ENCODE peak calls at places on chromosomes 5 and 9, in nine cellular contexts. One of them, this sample, is unnamed.

GRCh38 chr9:7097785-7098420 is 340.1 kb downstream of the KDM4C start:
- DNase-seq in tibial nerve: no peak
- DNase-seq in endodermal cell: no peak
- DNase-seq in GM23338: no peak
- DNase-seq in H9: no peak
- DNase-seq in fibroblast of pulmonary artery: peak
- DNase-seq in progenitor cell of endocrine pancreas: no peak
- DNase-seq in psoas muscle: no peak
- DNase-seq in CD8-positive, alpha-beta T cell: no peak
- DNase-seq in this sample: no peak

GRCh38 chr9:81490605-81491331 is 198.6 kb downstream of the TLE1 start:
- DNase-seq in progenitor cell of endocrine pancreas: no peak
- DNase-seq in psoas muscle: no peak
- DNase-seq in tibial nerve: no peak
- DNase-seq in CD8-positive, alpha-beta T cell: no peak
- DNase-seq in H9: no peak
- DNase-seq in GM23338: no peak
- DNase-seq in fibroblast of pulmonary artery: peak
- DNase-seq in endodermal cell: no peak
- DNase-seq in this sample: no peak

GRCh38 chr5:31285025-31285424 is 91.5 kb downstream of the CDH6 start:
- DNase-seq in tibial nerve: no peak
- DNase-seq in progenitor cell of endocrine pancreas: no peak
- DNase-seq in endodermal cell: no peak
- DNase-seq in psoas muscle: no peak
- DNase-seq in GM23338: no peak
- DNase-seq in H9: no peak
- DNase-seq in fibroblast of pulmonary artery: no peak
- DNase-seq in CD8-positive, alpha-beta T cell: no peak
- DNase-seq in this sample: no peak

GRCh38 chr5:140043508-140043872 is 391 bp upstream of the NRG2 start:
- DNase-seq in GM23338: peak
- DNase-seq in H9: peak
- DNase-seq in progenitor cell of endocrine pancreas: no peak
- DNase-seq in fibroblast of pulmonary artery: no peak
- DNase-seq in endodermal cell: peak
- DNase-seq in tibial nerve: no peak
- DNase-seq in psoas muscle: no peak
- DNase-seq in CD8-positive, alpha-beta T cell: no peak
- DNase-seq in this sample: no peak

GRCh38 chr9:100473271-100474081 is 527 bp downstream of the TMEFF1 start:
- DNase-seq in H9: peak
- DNase-seq in CD8-positive, alpha-beta T cell: peak
- DNase-seq in fibroblast of pulmonary artery: peak
- DNase-seq in endodermal cell: peak
- DNase-seq in tibial nerve: no peak
- DNase-seq in psoas muscle: peak
- DNase-seq in GM23338: peak
- DNase-seq in progenitor cell of endocrine pancreas: peak
- DNase-seq in this sample: peak

GRCh38 chr9:90772381-90772780 is 29.2 kb upstream of the SYK start:
- DNase-seq in psoas muscle: no peak
- DNase-seq in progenitor cell of endocrine pancreas: no peak
- DNase-seq in tibial nerve: no peak
- DNase-seq in GM23338: no peak
- DNase-seq in CD8-positive, alpha-beta T cell: no peak
- DNase-seq in H9: no peak
- DNase-seq in endodermal cell: no peak
- DNase-seq in fibroblast of pulmonary artery: no peak
- DNase-seq in this sample: no peak

GRCh38 chr5:135320718-135321484 is 78.1 kb downstream of the MACROH2A1 start:
- DNase-seq in psoas muscle: no peak
- DNase-seq in tibial nerve: no peak
- DNase-seq in progenitor cell of endocrine pancreas: no peak
- DNase-seq in endodermal cell: peak
- DNase-seq in H9: peak
- DNase-seq in GM23338: no peak
- DNase-seq in fibroblast of pulmonary artery: no peak
- DNase-seq in CD8-positive, alpha-beta T cell: no peak
- DNase-seq in this sample: no peak

GRCh38 chr5:155850411-155850810 is 476.6 kb upstream of the SGCD start:
- DNase-seq in fibroblast of pulmonary artery: no peak
- DNase-seq in progenitor cell of endocrine pancreas: no peak
- DNase-seq in tibial nerve: no peak
- DNase-seq in H9: no peak
- DNase-seq in psoas muscle: no peak
- DNase-seq in CD8-positive, alpha-beta T cell: no peak
- DNase-seq in endodermal cell: no peak
- DNase-seq in GM23338: no peak
- DNase-seq in this sample: no peak

GRCh38 chr5:122313941-122314340 is 1.9 kb downstream of the SNCAIP start:
- DNase-seq in psoas muscle: no peak
- DNase-seq in H9: no peak
- DNase-seq in tibial nerve: no peak
- DNase-seq in fibroblast of pulmonary artery: no peak
- DNase-seq in CD8-positive, alpha-beta T cell: no peak
- DNase-seq in endodermal cell: no peak
- DNase-seq in GM23338: no peak
- DNase-seq in progenitor cell of endocrine pancreas: no peak
- DNase-seq in this sample: no peak

GRCh38 chr9:33719581-33720374 is 75.6 kb upstream of the PRSS3 start:
- DNase-seq in H9: peak
- DNase-seq in psoas muscle: no peak
- DNase-seq in progenitor cell of endocrine pancreas: peak
- DNase-seq in tibial nerve: no peak
- DNase-seq in endodermal cell: peak
- DNase-seq in GM23338: peak
- DNase-seq in fibroblast of pulmonary artery: peak
- DNase-seq in CD8-positive, alpha-beta T cell: peak
- DNase-seq in this sample: peak

GRCh38 chr9:38172601-38173000 is 103.6 kb upstream of the SHB start:
- DNase-seq in H9: peak
- DNase-seq in tibial nerve: no peak
- DNase-seq in CD8-positive, alpha-beta T cell: no peak
- DNase-seq in progenitor cell of endocrine pancreas: no peak
- DNase-seq in endodermal cell: peak
- DNase-seq in fibroblast of pulmonary artery: no peak
- DNase-seq in psoas muscle: no peak
- DNase-seq in GM23338: peak
- DNase-seq in this sample: no peak

GRCh38 chr9:124812401-124813016 is 35.6 kb downstream of the OLFML2A start:
- DNase-seq in progenitor cell of endocrine pancreas: no peak
- DNase-seq in endodermal cell: peak
- DNase-seq in psoas muscle: peak
- DNase-seq in H9: no peak
- DNase-seq in fibroblast of pulmonary artery: peak
- DNase-seq in GM23338: no peak
- DNase-seq in CD8-positive, alpha-beta T cell: no peak
- DNase-seq in tibial nerve: peak
- DNase-seq in this sample: no peak

GRCh38 chr5:98927242-98927987 is 1.4 kb downstream of the CHD1 start:
- DNase-seq in fibroblast of pulmonary artery: peak
- DNase-seq in H9: no peak
- DNase-seq in endodermal cell: peak
- DNase-seq in tibial nerve: no peak
- DNase-seq in CD8-positive, alpha-beta T cell: peak
- DNase-seq in GM23338: peak
- DNase-seq in progenitor cell of endocrine pancreas: no peak
- DNase-seq in psoas muscle: no peak
- DNase-seq in this sample: peak

GRCh38 chr9:124660341-124660801 is 110.7 kb downstream of the NR6A1 start:
- DNase-seq in endodermal cell: peak
- DNase-seq in fibroblast of pulmonary artery: peak
- DNase-seq in CD8-positive, alpha-beta T cell: no peak
- DNase-seq in psoas muscle: no peak
- DNase-seq in progenitor cell of endocrine pancreas: peak
- DNase-seq in H9: peak
- DNase-seq in tibial nerve: no peak
- DNase-seq in GM23338: peak
- DNase-seq in this sample: peak

GRCh38 chr5:141958773-141959172 is 771 bp upstream of the PCDH12 start:
- DNase-seq in endodermal cell: no peak
- DNase-seq in fibroblast of pulmonary artery: peak
- DNase-seq in psoas muscle: peak
- DNase-seq in progenitor cell of endocrine pancreas: no peak
- DNase-seq in CD8-positive, alpha-beta T cell: no peak
- DNase-seq in GM23338: no peak
- DNase-seq in tibial nerve: no peak
- DNase-seq in H9: no peak
- DNase-seq in this sample: no peak

GRCh38 chr9:121609845-121610637 is 41.4 kb upstream of the DAB2IP start:
- DNase-seq in CD8-positive, alpha-beta T cell: no peak
- DNase-seq in endodermal cell: no peak
- DNase-seq in tibial nerve: no peak
- DNase-seq in H9: no peak
- DNase-seq in fibroblast of pulmonary artery: peak
- DNase-seq in GM23338: no peak
- DNase-seq in psoas muscle: peak
- DNase-seq in progenitor cell of endocrine pancreas: no peak
- DNase-seq in this sample: no peak
- TF ChIP-seq CTCF in CD8-positive, alpha-beta T cell: no peak
- TF ChIP-seq CTCF in endodermal cell: no peak
- TF ChIP-seq CTCF in tibial nerve: no peak
- TF ChIP-seq CTCF in H9: no peak
- TF ChIP-seq CTCF in fibroblast of pulmonary artery: peak
- TF ChIP-seq CTCF in GM23338: no peak
- TF ChIP-seq CTCF in psoas muscle: peak
- TF ChIP-seq CTCF in progenitor cell of endocrine pancreas: no peak
- TF ChIP-seq CTCF in this sample: no peak

DNA sequence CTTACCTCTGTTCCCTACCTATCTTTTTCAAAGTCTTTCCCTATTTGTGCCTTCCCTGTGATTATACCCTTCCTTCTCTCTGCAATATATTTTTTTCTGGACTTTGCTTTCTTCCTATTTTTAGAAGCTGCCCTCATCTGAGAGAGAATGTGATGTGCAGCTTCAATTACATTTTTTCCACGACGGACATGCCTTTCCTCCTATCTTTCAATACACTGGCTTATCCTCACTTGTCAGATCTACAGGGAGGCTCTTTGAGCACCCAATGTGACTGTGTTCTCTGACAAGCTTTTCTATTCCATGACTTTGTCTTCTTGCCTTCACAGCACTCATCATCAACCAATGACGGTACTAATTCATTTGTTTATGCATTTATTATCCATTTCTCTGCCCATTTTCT is 227.9 kb upstream of the CLINT1 start:
- DNase-seq in psoas muscle: no peak
- DNase-seq in tibial nerve: no peak
- DNase-seq in GM23338: no peak
- DNase-seq in CD8-positive, alpha-beta T cell: no peak
- DNase-seq in fibroblast of pulmonary artery: no peak
- DNase-seq in progenitor cell of endocrine pancreas: no peak
- DNase-seq in H9: no peak
- DNase-seq in endodermal cell: no peak
- DNase-seq in this sample: no peak
- TF ChIP-seq CTCF in psoas muscle: no peak
- TF ChIP-seq CTCF in tibial nerve: no peak
- TF ChIP-seq CTCF in GM23338: no peak
- TF ChIP-seq CTCF in CD8-positive, alpha-beta T cell: no peak
- TF ChIP-seq CTCF in fibroblast of pulmonary artery: no peak
- TF ChIP-seq CTCF in progenitor cell of endocrine pancreas: no peak
- TF ChIP-seq CTCF in H9: no peak
- TF ChIP-seq CTCF in endodermal cell: no peak
- TF ChIP-seq CTCF in this sample: no peak

DNA sequence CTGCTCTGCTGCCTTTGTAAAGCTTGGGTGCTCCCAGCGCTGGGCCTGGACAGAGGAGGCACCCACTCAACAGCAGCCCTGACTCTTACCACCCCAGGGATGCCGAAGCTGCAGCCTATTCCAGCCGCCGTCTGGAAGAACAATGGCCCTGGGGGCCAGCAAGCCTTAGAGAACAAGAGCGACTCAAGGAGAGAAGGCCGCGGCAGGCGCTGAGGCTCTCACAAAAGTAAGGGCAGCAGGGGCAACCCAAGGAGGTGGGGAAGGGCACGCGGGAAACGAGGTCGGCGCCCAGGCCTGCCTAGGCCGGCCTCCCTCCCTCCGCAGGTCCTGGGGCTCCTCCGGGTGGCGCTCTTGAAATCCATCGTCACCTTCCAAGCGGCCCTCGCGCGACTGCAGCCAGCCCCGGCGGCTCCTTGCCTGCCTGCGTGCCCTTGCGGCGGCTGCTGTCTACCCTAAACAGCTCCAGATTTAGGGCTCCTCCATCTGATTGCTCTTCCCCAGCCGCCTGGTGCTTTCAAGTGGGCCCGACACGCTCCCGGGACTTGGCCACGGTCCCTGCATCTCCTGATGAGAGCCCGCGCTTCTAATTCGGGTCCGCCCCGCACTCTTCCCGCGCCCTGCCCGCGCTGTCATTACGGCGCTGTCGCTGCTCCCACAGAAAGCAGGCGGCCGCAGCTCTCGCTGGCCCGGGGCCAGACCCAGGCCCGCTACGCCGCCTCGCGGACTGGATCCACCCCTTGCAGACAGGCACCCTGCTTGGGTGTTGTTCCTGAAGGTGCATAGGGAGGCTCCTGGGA is 213.3 kb downstream of the SEMA6A start:
- DNase-seq in H9: peak
- DNase-seq in progenitor cell of endocrine pancreas: peak
- DNase-seq in endodermal cell: peak
- DNase-seq in CD8-positive, alpha-beta T cell: no peak
- DNase-seq in tibial nerve: no peak
- DNase-seq in GM23338: peak
- DNase-seq in psoas muscle: peak
- DNase-seq in fibroblast of pulmonary artery: peak
- DNase-seq in this sample: peak
- TF ChIP-seq CTCF in H9: peak
- TF ChIP-seq CTCF in progenitor cell of endocrine pancreas: peak
- TF ChIP-seq CTCF in endodermal cell: peak
- TF ChIP-seq CTCF in CD8-positive, alpha-beta T cell: no peak
- TF ChIP-seq CTCF in tibial nerve: peak
- TF ChIP-seq CTCF in GM23338: no peak
- TF ChIP-seq CTCF in psoas muscle: no peak
- TF ChIP-seq CTCF in fibroblast of pulmonary artery: peak
- TF ChIP-seq CTCF in this sample: peak

GRCh38 chr9:27436234-27436633 is 87.9 kb upstream of the IFNK start:
- DNase-seq in endodermal cell: no peak
- DNase-seq in GM23338: no peak
- DNase-seq in H9: no peak
- DNase-seq in progenitor cell of endocrine pancreas: no peak
- DNase-seq in psoas muscle: no peak
- DNase-seq in CD8-positive, alpha-beta T cell: no peak
- DNase-seq in fibroblast of pulmonary artery: no peak
- DNase-seq in tibial nerve: no peak
- DNase-seq in this sample: no peak

GRCh38 chr9:27431573-27431972 is 92.5 kb upstream of the IFNK start:
- DNase-seq in psoas muscle: no peak
- DNase-seq in CD8-positive, alpha-beta T cell: no peak
- DNase-seq in tibial nerve: no peak
- DNase-seq in progenitor cell of endocrine pancreas: no peak
- DNase-seq in fibroblast of pulmonary artery: no peak
- DNase-seq in endodermal cell: no peak
- DNase-seq in GM23338: no peak
- DNase-seq in H9: no peak
- DNase-seq in this sample: no peak

GRCh38 chr9:27432308-27432707 is 91.8 kb upstream of the IFNK start:
- DNase-seq in endodermal cell: no peak
- DNase-seq in H9: no peak
- DNase-seq in CD8-positive, alpha-beta T cell: no peak
- DNase-seq in fibroblast of pulmonary artery: no peak
- DNase-seq in tibial nerve: no peak
- DNase-seq in GM23338: no peak
- DNase-seq in psoas muscle: no peak
- DNase-seq in progenitor cell of endocrine pancreas: no peak
- DNase-seq in this sample: no peak

GRCh38 chr9:27430754-27431540 is 93.1 kb upstream of the IFNK start:
- DNase-seq in psoas muscle: no peak
- DNase-seq in progenitor cell of endocrine pancreas: no peak
- DNase-seq in H9: no peak
- DNase-seq in fibroblast of pulmonary artery: no peak
- DNase-seq in GM23338: peak
- DNase-seq in CD8-positive, alpha-beta T cell: no peak
- DNase-seq in endodermal cell: no peak
- DNase-seq in tibial nerve: no peak
- DNase-seq in this sample: no peak

GRCh38 chr9:27433599-27434325 is 90.3 kb upstream of the IFNK start:
- DNase-seq in psoas muscle: no peak
- DNase-seq in endodermal cell: no peak
- DNase-seq in fibroblast of pulmonary artery: no peak
- DNase-seq in progenitor cell of endocrine pancreas: no peak
- DNase-seq in GM23338: peak
- DNase-seq in CD8-positive, alpha-beta T cell: no peak
- DNase-seq in tibial nerve: no peak
- DNase-seq in H9: no peak
- DNase-seq in this sample: peak
- TF ChIP-seq CTCF in psoas muscle: no peak
- TF ChIP-seq CTCF in endodermal cell: no peak
- TF ChIP-seq CTCF in fibroblast of pulmonary artery: no peak
- TF ChIP-seq CTCF in progenitor cell of endocrine pancreas: no peak
- TF ChIP-seq CTCF in GM23338: no peak
- TF ChIP-seq CTCF in CD8-positive, alpha-beta T cell: no peak
- TF ChIP-seq CTCF in tibial nerve: no peak
- TF ChIP-seq CTCF in H9: no peak
- TF ChIP-seq CTCF in this sample: no peak